ENCODE peak calls at places on chromosomes 5 and 9, in five cellular contexts. A is H1, N is GM06990, L is brain microvascular endothelial cell, I is stomach. X is an unnamed sample.

GRCh38 chr9:76456202-76456926 is 2.6 kb upstream of the GCNT1 start:
- DNase-seq in L (peak), I (peak), A (no peak), N (peak), X (no peak)

GRCh38 chr5:59893436-59894227 is at the start of gene PDE4D:
- DNase-seq in L (peak), I (peak), A (peak), N (peak), X (no peak)

GRCh38 chr5:150114102-150114641 is 27.8 kb upstream of the CSF1R start:
- DNase-seq in A (no peak), L (no peak), I (peak), N (no peak), X (no peak)

GRCh38 chr5:35031276-35031675 is 16.5 kb downstream of the AGXT2 start:
- DNase-seq in L (no peak), N (no peak), A (no peak), I (no peak), X (no peak)

GRCh38 chr5:179405426-179406030 is 60.3 kb upstream of the ADAMTS2 start:
- DNase-seq in L (no peak), I (no peak), N (no peak), A (no peak), X (no peak)

GRCh38 chr5:41200506-41200905 is 12.8 kb downstream of the C6 start:
- DNase-seq in L (no peak), A (no peak), I (no peak), N (no peak), X (no peak)

GRCh38 chr9:31916591-31917223 is 467.7 kb upstream of the ACO1 start:
- DNase-seq in N (no peak), A (no peak), I (no peak), L (no peak), X (no peak)

GRCh38 chr9:17578911-17579793 is at the start of gene SH3GL2:
- DNase-seq in A (peak), N (peak), I (peak), L (peak), X (no peak)

GRCh38 chr9:15033316-15033715 is 123.1 kb upstream of the FREM1 start:
- DNase-seq in L (no peak), A (no peak), N (no peak), I (no peak), X (no peak)

GRCh38 chr5:85533324-85533723 is 1084.4 kb upstream of the COX7C start:
- DNase-seq in N (no peak), L (no peak), A (no peak), I (no peak), X (no peak)

GRCh38 chr5:180084638-180085561 is 13.3 kb upstream of the RNF130 start:
- DNase-seq in A (no peak), L (no peak), I (peak), N (no peak), X (no peak)

GRCh38 chr9:37994639-37995347 is 74.2 kb downstream of the SHB start:
- DNase-seq in A (no peak), L (peak), I (peak), N (peak), X (peak)

GRCh38 chr9:36566813-36567217 is 5.9 kb upstream of the MELK start:
- DNase-seq in N (no peak), A (no peak), L (peak), I (peak), X (no peak)

GRCh38 chr5:150180241-150181027 is 9.4 kb upstream of the SLC6A7 start:
- DNase-seq in A (no peak), I (no peak), L (no peak), N (no peak), X (no peak)

GRCh38 chr9:129111762-129112151 is 542 bp downstream of the PTPA start:
- DNase-seq in A (no peak), L (peak), N (peak), I (peak), X (no peak)

GRCh38 chr5:161233553-161233952 is 313.0 kb downstream of the GABRB2 start:
- DNase-seq in N (no peak), A (no peak), L (no peak), I (no peak), X (no peak)

GRCh38 chr5:67475489-67475888 is 278.9 kb upstream of the CD180 start:
- DNase-seq in I (no peak), N (no peak), L (no peak), A (no peak), X (no peak)

GRCh38 chr9:34493972-34494535 is 28.7 kb downstream of the ENHO start:
- DNase-seq in I (peak), N (no peak), L (peak), A (no peak), X (no peak)

GRCh38 chr5:132056610-132057497 is 3.6 kb upstream of the IL3 start:
- DNase-seq in N (no peak), A (no peak), I (peak), L (no peak), X (no peak)

GRCh38 chr5:132055808-132056609 is 4.4 kb upstream of the IL3 start:
- DNase-seq in L (no peak), I (peak), N (no peak), A (no peak), X (no peak)

GRCh38 chr5:132054697-132055440 is 5.6 kb upstream of the IL3 start:
- DNase-seq in I (no peak), A (no peak), N (no peak), L (no peak), X (no peak)

GRCh38 chr5:132054031-132054696 is 6.3 kb upstream of the IL3 start:
- DNase-seq in N (no peak), L (no peak), A (no peak), I (peak), X (no peak)

DNA sequence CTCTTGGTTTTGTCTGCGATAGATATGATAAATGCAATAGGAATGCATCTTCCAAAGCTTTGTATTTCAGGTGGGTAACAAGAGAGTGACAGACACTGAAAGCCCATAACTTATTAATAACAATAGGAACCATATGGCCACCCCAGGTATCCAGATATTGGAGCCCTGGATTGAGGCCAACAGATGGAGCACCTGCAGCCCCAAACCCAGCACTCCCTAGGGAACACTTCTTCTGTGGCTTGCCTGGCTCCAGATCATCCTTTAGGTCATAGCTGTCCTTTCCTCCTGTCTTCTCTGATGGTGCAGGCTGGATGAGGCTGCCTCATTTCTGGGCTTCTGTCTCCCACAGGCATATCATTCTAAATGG is 5.0 kb upstream of the IL3 start:
- DNase-seq in I (no peak), A (no peak), L (no peak), N (no peak), X (no peak)
- H3K4me3 ChIP-seq in I (no peak), A (no peak), L (no peak), N (no peak), X (no peak)

GRCh38 chr5:80156156-80156555 is 99.7 kb downstream of the SERINC5 start:
- DNase-seq in I (no peak), L (peak), A (no peak), N (no peak), X (no peak)

GRCh38 chr5:80159133-80159815 is 96.6 kb downstream of the SERINC5 start:
- DNase-seq in I (no peak), L (no peak), N (no peak), A (no peak), X (no peak)

GRCh38 chr5:80164799-80165198 is 91.0 kb downstream of the SERINC5 start:
- DNase-seq in N (no peak), L (no peak), A (no peak), I (no peak), X (no peak)

GRCh38 chr5:80161165-80161564 is 94.7 kb downstream of the SERINC5 start:
- DNase-seq in N (no peak), A (no peak), L (no peak), I (no peak), X (no peak)

GRCh38 chr5:80160242-80160641 is 95.6 kb downstream of the SERINC5 start:
- DNase-seq in L (no peak), I (no peak), N (no peak), A (no peak), X (no peak)
- TF ChIP-seq CTCF in L (no peak), I (no peak), N (no peak), A (no peak), X (no peak)

GRCh38 chr9:21558079-21558478 is 76.0 kb upstream of the IFNE start:
- DNase-seq in I (no peak), A (no peak), L (no peak), N (no peak), X (no peak)
- H3K4me3 ChIP-seq in I (peak), A (peak), L (peak), N (no peak), X (no peak)

DNA sequence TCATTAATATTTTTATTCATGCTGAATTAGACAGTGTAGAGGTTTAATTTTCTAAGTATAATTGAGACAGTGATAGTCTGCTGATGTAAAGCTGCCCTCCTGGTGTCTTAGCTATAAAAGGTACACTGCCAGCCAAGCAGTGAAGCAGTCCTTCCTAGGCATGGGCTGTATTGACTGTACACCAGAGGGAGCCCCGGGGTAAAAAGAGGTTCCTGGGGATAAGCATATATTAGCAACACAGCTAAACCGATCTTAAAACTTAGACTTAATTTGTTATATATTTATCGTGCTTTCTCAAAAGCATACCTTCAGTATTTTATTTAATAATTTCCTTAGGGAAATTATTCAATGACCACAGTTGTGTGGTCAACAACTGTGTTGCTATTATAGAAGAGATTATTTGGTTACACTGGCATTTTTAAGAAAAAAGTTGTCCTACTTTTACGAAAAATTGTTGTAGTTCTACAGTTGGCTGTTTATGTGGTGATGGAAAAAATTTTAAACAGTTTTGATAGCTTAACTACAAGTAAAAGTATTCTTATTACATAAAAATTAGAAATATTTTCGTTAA is 68.8 kb downstream of the ELL2 start:
- DNase-seq in I (peak), L (peak), N (no peak), A (no peak), X (no peak)
- TF ChIP-seq CTCF in I (no peak), L (peak), N (peak), A (peak), X (peak)

DNA sequence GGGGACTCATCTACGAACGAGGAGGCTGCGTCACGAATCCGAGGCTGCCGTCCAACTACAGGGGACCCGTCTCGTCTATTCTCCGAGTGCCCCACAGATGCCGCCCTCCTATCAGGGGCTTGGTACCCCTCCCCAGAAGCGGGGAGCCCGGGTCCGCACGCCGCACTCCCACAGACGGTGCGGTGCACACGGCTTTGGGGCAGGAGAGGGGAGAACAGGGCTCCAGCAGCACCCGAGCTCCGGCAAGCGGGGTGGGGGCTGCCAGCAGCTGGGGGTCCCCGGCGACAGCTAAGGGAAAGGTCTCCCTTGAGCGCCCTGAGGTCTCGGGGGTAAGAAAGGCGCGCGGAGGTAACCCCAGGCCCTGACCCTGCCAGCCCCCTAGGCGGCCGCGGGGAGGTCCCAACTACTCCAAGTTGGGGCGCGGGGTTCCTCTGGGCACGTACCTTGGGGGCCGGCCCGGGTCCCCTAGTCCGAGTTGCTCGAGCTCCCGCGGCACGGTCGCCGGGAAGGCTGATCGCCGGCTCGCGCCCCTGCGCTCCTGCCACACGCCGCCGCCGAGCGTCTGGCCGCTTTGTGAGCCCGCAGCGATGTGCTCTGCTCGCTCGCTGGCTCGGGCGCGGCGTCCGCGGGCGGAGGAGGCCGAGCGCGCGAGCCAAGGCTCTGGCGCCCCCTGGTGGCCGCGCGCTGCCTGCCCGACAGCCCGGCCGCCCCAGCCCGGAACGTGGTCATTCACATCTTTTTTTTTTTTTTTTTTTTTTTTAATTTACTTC is at the start of gene SPOCK1:
- DNase-seq in L (peak), N (peak), I (peak), A (peak), X (no peak)
- H3K4me3 ChIP-seq in L (peak), N (no peak), I (peak), A (peak), X (no peak)

DNA sequence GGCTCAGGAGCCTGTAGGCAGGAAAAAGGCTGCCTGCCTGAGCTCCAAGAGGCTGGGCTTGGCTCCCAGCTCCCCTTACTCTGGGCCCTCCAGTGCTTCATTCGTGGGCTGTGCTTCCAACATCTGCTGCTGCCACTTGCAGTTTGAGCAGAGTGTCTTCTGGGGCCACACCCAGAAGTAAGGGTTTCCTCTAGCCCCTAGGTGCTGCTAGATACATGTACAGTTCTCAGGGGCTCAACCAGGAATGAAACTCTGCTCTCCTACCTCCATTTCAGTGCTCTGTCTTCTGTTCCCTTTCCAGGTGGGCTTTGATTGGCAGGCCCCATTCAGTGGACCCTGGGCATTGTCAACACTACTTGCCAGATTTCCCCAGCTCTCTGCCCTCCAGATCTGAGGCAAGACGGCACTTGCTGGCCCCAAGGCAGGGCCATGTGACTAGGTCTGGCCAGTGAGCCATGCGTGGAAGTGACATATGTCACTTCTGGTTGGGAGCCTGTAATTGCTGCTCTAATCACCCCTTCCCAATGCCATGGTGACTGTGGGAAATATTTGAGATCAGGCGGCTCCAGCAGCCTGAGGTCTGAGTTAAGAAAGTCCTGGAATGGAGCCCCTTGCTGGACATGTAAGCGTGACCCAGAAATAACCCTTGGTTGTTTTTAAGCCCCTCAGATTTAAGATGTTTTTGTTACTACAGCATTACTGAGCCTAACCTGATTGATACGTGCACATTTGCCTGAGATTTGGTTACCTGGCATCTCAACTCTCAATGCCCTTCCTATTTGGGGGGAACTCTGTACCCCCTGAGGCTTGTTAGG is 9.4 kb upstream of the BOD1 start:
- DNase-seq in A (no peak), N (no peak), L (no peak), I (no peak), X (no peak)
- TF ChIP-seq CTCF in A (no peak), N (peak), L (no peak), I (no peak), X (peak)

GRCh38 chr5:153496835-153497234 is 6.4 kb downstream of the GRIA1 start:
- DNase-seq in N (no peak), L (peak), I (no peak), A (no peak), X (no peak)

GRCh38 chr5:153498516-153498915 is 8.0 kb downstream of the GRIA1 start:
- DNase-seq in N (no peak), L (no peak), I (no peak), A (no peak), X (no peak)
- H3K4me3 ChIP-seq in N (no peak), L (no peak), I (no peak), A (no peak), X (no peak)

GRCh38 chr5:3343911-3344310 is 251.7 kb upstream of the IRX1 start:
- DNase-seq in I (no peak), N (no peak), L (no peak), A (no peak), X (no peak)

GRCh38 chr5:3346111-3346820 is 249.4 kb upstream of the IRX1 start:
- DNase-seq in L (no peak), A (no peak), I (peak), N (no peak), X (no peak)

GRCh38 chr5:3343211-3343610 is 252.4 kb upstream of the IRX1 start:
- DNase-seq in I (no peak), N (no peak), L (no peak), A (no peak), X (no peak)

GRCh38 chr5:3344671-3345070 is 251.0 kb upstream of the IRX1 start:
- DNase-seq in N (no peak), A (no peak), I (no peak), L (no peak), X (no peak)

GRCh38 chr5:3345195-3345594 is 250.4 kb upstream of the IRX1 start:
- DNase-seq in L (no peak), N (no peak), I (no peak), A (no peak), X (no peak)
- TF ChIP-seq CTCF in L (no peak), N (no peak), I (no peak), A (no peak), X (no peak)

GRCh38 chr5:136134653-136135052 is 2.0 kb downstream of the SMAD5 start:
- DNase-seq in N (no peak), A (no peak), I (no peak), L (no peak), X (no peak)
- H3K4me3 ChIP-seq in N (no peak), A (peak), I (no peak), L (no peak), X (no peak)